ENCODE peak calls at places on chromosomes 4 and X, in seven cellular contexts. V is pancreas, S is kidney, I is coronary artery, U is cardiac muscle cell, C is Peyer's patch, J is AG09309. R is an unnamed sample.

GRCh38 chr4:175953960-175954521 is 111.6 kb upstream of the WDR17 start:
- DNase-seq in V (no peak), S (no peak), I (no peak), U (no peak), C (no peak), J (no peak), R (no peak)

GRCh38 chr4:126627255-126627654 is 1005.5 kb upstream of the INTU start:
- DNase-seq in V (no peak), S (no peak), I (no peak), U (peak), C (no peak), J (no peak), R (peak)

GRCh38 chr4:29970626-29971025 is 749.5 kb upstream of the PCDH7 start:
- DNase-seq in V (no peak), S (no peak), I (no peak), U (no peak), C (no peak), J (peak), R (peak)

GRCh38 chrX:87397103-87397886 is 120.3 kb upstream of the KLHL4 start:
- DNase-seq in V (no peak), S (no peak), I (no peak), U (peak), C (no peak), J (no peak), R (no peak)

GRCh38 chr4:24104173-24104572 is 214.3 kb upstream of the PPARGC1A start:
- DNase-seq in V (no peak), S (no peak), I (no peak), U (peak), C (no peak), J (no peak), R (no peak)

GRCh38 chr4:168924648-168925047 is 85.4 kb downstream of the CBR4 start:
- DNase-seq in V (no peak), S (no peak), I (no peak), U (no peak), C (no peak), J (no peak), R (no peak)

GRCh38 chr4:168710353-168710946 is 213.6 kb downstream of the PALLD start:
- DNase-seq in V (peak), S (no peak), I (no peak), U (peak), C (no peak), J (peak), R (no peak)

GRCh38 chr4:116101321-116101720 is 984.1 kb downstream of the TRAM1L1 start:
- DNase-seq in V (no peak), S (no peak), I (no peak), U (no peak), C (no peak), J (no peak), R (no peak)

GRCh38 chrX:24298191-24298590 is 15.7 kb downstream of the SUPT20HL2 start:
- DNase-seq in V (no peak), S (no peak), I (no peak), U (no peak), C (no peak), J (no peak), R (peak)

GRCh38 chr4:10198365-10198764 is 81.8 kb upstream of the WDR1 start:
- DNase-seq in V (no peak), S (no peak), I (no peak), U (no peak), C (no peak), J (no peak), R (no peak)

GRCh38 chr4:152023674-152024073 is 262.9 kb upstream of the GATB start:
- DNase-seq in V (no peak), S (no peak), I (no peak), U (no peak), C (no peak), J (no peak), R (no peak)

GRCh38 chr4:2141762-2142520 is 82.8 kb downstream of the NAT8L start:
- DNase-seq in V (no peak), S (no peak), I (no peak), U (peak), C (no peak), J (no peak), R (no peak)

GRCh38 chr4:2689825-2690700 is 66.1 kb downstream of the TNIP2 start:
- DNase-seq in V (no peak), S (no peak), I (no peak), U (no peak), C (peak), J (no peak), R (no peak)

GRCh38 chr4:184310171-184310567 is 92.5 kb upstream of the ENPP6 start:
- DNase-seq in V (no peak), S (peak), I (no peak), U (no peak), C (peak), J (no peak), R (no peak)

GRCh38 chr4:21470531-21470930 is 478.0 kb downstream of the KCNIP4 start:
- DNase-seq in V (no peak), S (no peak), I (no peak), U (peak), C (no peak), J (peak), R (no peak)

GRCh38 chr4:76305971-76306881 is at the start of gene STBD1:
- DNase-seq in V (peak), S (peak), I (peak), U (peak), C (no peak), J (peak), R (peak)

GRCh38 chrX:37468111-37468739 is 103.2 kb upstream of the LANCL3 start:
- DNase-seq in V (no peak), S (no peak), I (no peak), U (no peak), C (no peak), J (no peak), R (no peak)

GRCh38 chr4:6271701-6272465 is 2.2 kb downstream of the WFS1 start:
- DNase-seq in V (peak), S (peak), I (peak), U (no peak), C (no peak), J (no peak), R (no peak)

GRCh38 chr4:99816611-99817309 is at the start of gene DAPP1:
- DNase-seq in V (no peak), S (peak), I (no peak), U (no peak), C (peak), J (no peak), R (no peak)

GRCh38 chrX:119755981-119756533 is 2.3 kb upstream of the SOWAHD start:
- DNase-seq in V (no peak), S (no peak), I (no peak), U (no peak), C (peak), J (no peak), R (no peak)

GRCh38 chr4:59818656-59819055 is 1381.5 kb upstream of the ADGRL3 start:
- DNase-seq in V (no peak), S (no peak), I (no peak), U (no peak), C (no peak), J (no peak), R (no peak)

GRCh38 chrX:78710146-78710545 is 37.4 kb upstream of the LPAR4 start:
- DNase-seq in V (no peak), S (no peak), I (no peak), U (no peak), C (no peak), J (no peak), R (no peak)

GRCh38 chrX:50707955-50708694 is 105.9 kb downstream of the SHROOM4 start:
- DNase-seq in V (no peak), S (no peak), I (no peak), U (no peak), C (no peak), J (no peak), R (no peak)

GRCh38 chr4:100786481-100786880 is 268.7 kb upstream of the EMCN start:
- DNase-seq in V (no peak), S (no peak), I (no peak), U (no peak), C (no peak), J (no peak), R (no peak)

GRCh38 chr4:17758459-17758858 is 23.0 kb downstream of the FAM184B start:
- DNase-seq in V (no peak), S (no peak), I (no peak), U (no peak), C (no peak), J (no peak), R (no peak)

GRCh38 chr4:78776031-78776728 is at the start of gene BMP2K:
- DNase-seq in V (peak), S (peak), I (peak), U (peak), C (peak), J (no peak), R (peak)

GRCh38 chr4:25568788-25569231 is 86.8 kb upstream of the SLC34A2 start:
- DNase-seq in V (no peak), S (no peak), I (no peak), U (no peak), C (no peak), J (no peak), R (no peak)

GRCh38 chrX:130393451-130394074 is 8.1 kb upstream of the GPR119 start:
- DNase-seq in V (peak), S (no peak), I (no peak), U (peak), C (no peak), J (peak), R (peak)

GRCh38 chr4:157115613-157116340 is 39.8 kb downstream of the GLRB start:
- DNase-seq in V (no peak), S (no peak), I (no peak), U (peak), C (no peak), J (peak), R (no peak)

GRCh38 chr4:82899339-82899738 is 1.2 kb upstream of the THAP9 start:
- DNase-seq in V (no peak), S (no peak), I (no peak), U (no peak), C (no peak), J (no peak), R (no peak)

GRCh38 chr4:101528526-101528925 is 181.2 kb upstream of the PPP3CA start:
- DNase-seq in V (no peak), S (no peak), I (no peak), U (peak), C (no peak), J (no peak), R (no peak)

GRCh38 chr4:162586266-162586665 is 422.5 kb upstream of the FSTL5 start:
- DNase-seq in V (no peak), S (no peak), I (no peak), U (no peak), C (no peak), J (no peak), R (no peak)

GRCh38 chrX:16462912-16463311 is 187.0 kb upstream of the S100G start:
- DNase-seq in V (no peak), S (no peak), I (no peak), U (peak), C (no peak), J (peak), R (no peak)

GRCh38 chr4:144645102-144645469 is 870 bp upstream of the HHIP start:
- DNase-seq in V (peak), S (peak), I (no peak), U (no peak), C (no peak), J (no peak), R (no peak)

DNA sequence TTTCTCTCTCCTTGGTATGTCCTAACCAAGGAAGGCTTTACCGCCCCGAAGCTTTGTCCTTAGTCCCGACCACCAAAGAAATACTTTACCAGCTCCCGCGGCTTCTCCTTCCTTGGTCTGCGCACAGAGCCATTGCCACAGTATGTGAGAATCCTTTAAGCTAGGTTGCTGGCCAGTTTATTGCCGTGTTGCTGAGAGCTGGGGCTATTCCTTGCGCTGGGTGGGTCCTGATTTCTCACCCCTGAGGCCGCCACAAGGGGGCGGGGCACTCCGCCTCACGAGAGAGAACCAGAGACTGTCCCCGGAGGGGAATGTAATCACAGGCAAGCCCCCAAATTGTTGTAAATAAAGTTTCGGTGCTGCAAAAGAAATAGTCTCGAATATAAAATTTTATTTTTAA is 331.0 kb upstream of the PCDH10 start:
- DNase-seq in V (no peak), S (no peak), I (no peak), U (no peak), C (no peak), J (no peak), R (peak)
- TF ChIP-seq CTCF in V (no peak), S (no peak), I (no peak), U (no peak), C (no peak), J (no peak), R (peak)

GRCh38 chr4:179867300-179867878 is 2375.8 kb upstream of the TENM3 start:
- DNase-seq in V (peak), S (peak), I (no peak), U (no peak), C (peak), J (no peak), R (peak)
- TF ChIP-seq CTCF in V (no peak), S (peak), I (peak), U (no peak), C (peak), J (peak), R (peak)

GRCh38 chr4:181911420-181911819 is 331.8 kb upstream of the TENM3 start:
- DNase-seq in V (no peak), S (no peak), I (no peak), U (peak), C (no peak), J (peak), R (no peak)
- TF ChIP-seq CTCF in V (no peak), S (no peak), I (no peak), U (no peak), C (no peak), J (no peak), R (no peak)

GRCh38 chr4:73137121-73137520 is 67.6 kb upstream of the COX18 start:
- DNase-seq in V (no peak), S (no peak), I (no peak), U (no peak), C (no peak), J (no peak), R (no peak)

GRCh38 chr4:73139991-73140390 is 70.5 kb upstream of the COX18 start:
- DNase-seq in V (no peak), S (no peak), I (no peak), U (peak), C (no peak), J (no peak), R (no peak)

GRCh38 chr4:73139245-73139644 is 69.7 kb upstream of the COX18 start:
- DNase-seq in V (no peak), S (no peak), I (no peak), U (no peak), C (no peak), J (no peak), R (no peak)

GRCh38 chr4:73142995-73143547 is 73.6 kb upstream of the COX18 start:
- DNase-seq in V (no peak), S (no peak), I (no peak), U (peak), C (no peak), J (no peak), R (no peak)
- TF ChIP-seq CTCF in V (no peak), S (no peak), I (no peak), U (peak), C (no peak), J (peak), R (no peak)

GRCh38 chrX:150088766-150089518 is 150.7 kb upstream of the EOLA2 start:
- DNase-seq in V (no peak), S (peak), I (no peak), U (no peak), C (no peak), J (no peak), R (no peak)

GRCh38 chrX:150092549-150092948 is 154.3 kb upstream of the EOLA2 start:
- DNase-seq in V (no peak), S (no peak), I (no peak), U (no peak), C (no peak), J (no peak), R (no peak)

GRCh38 chrX:150099316-150099715 is 161.0 kb upstream of the EOLA2 start:
- DNase-seq in V (no peak), S (peak), I (peak), U (no peak), C (no peak), J (no peak), R (peak)

GRCh38 chrX:150094996-150095395 is 156.7 kb upstream of the EOLA2 start:
- DNase-seq in V (no peak), S (no peak), I (no peak), U (no peak), C (no peak), J (no peak), R (no peak)

DNA sequence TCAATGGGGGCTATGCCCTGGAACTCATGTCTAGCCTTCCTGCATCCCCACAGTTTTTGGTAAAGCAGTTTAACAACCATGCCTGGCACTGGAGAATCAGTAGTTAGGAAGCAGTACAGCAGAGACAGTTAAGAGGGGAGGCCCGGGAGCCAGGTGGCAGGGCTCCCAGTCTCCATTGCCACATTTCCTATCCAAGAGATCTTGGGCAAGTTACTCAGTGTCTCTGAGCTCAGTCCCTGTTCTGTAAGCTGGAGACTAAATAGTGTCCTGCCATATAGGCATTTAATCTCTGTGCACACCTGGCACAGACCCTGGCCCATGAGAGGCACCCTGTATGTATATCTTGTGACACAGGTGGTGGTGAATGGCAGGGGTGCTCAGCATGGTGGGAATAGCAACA is 156.1 kb upstream of the EOLA2 start:
- DNase-seq in V (no peak), S (no peak), I (no peak), U (no peak), C (no peak), J (no peak), R (no peak)
- TF ChIP-seq CTCF in V (no peak), S (no peak), I (no peak), U (no peak), C (no peak), J (no peak), R (no peak)

DNA sequence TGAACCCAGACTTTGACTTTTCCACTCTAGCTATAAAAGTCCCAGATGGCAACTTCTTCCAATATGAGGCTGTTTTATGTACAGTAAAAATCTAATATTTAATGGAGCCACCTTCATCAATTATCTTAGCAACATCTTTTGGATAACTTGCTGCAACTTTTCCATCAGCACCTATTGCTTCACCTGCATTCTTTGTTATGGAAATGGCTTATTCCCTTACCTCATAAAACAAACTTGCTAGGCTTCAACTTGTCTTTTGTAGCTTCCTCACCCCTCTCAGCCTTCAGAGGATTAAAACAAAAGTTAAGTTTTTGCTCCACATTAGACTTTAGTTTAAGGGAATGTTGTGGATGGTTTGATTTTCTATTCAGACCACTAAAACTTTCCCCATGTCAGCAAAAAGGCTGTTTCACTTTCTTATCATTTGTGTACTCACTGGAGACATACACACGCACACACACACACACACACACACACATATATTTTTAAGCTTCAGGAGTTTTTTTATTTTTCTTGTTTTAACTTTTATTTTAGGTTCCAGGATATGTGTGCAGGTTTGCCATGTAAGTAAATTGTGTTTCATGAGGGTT is 1296.1 kb upstream of the PABPC4L start:
- DNase-seq in V (no peak), S (no peak), I (no peak), U (no peak), C (no peak), J (no peak), R (no peak)
- TF ChIP-seq CTCF in V (no peak), S (no peak), I (no peak), U (no peak), C (no peak), J (no peak), R (no peak)

DNA sequence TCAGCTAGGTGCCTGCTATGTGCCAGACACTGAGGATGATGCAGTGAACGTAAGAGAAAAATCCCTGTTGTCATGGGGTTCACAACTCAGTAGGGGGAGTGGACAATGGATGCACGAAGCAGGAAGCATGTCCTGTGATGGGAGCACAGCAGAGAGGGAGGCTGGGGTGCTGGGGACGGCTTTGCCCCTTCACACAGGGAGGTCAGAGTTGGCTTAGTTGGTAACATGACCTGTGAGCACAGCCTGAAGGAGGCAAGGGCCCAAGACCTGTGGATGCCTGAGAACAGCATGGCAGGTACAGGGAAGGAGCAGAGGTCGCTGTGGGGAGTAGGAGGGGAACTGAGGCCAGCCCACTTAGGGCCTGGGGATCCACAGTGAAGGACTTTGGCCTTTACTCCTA is 109.4 kb downstream of the STK32B start:
- DNase-seq in V (no peak), S (no peak), I (no peak), U (no peak), C (no peak), J (no peak), R (no peak)
- TF ChIP-seq CTCF in V (no peak), S (no peak), I (no peak), U (no peak), C (no peak), J (no peak), R (no peak)

DNA sequence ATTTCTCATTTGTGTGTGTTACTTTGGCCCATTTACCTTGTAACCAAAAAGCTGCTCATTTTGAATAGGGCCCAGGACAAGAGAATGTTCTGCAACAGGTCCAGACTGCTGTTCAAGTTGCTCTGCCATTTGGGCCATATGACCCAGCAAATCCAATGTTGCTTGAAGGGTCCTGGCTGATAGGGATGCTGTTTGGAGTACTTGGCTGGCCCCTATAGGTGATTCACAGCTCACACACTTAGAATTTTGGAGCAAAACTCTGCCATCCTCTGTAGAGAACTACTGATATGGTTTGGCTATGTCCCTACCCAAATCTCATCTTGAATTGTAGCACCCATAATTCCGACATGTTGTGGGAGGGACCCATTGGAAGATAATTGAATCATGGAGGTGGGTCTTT is 131.5 kb downstream of the AASDH start:
- DNase-seq in V (no peak), S (no peak), I (no peak), U (no peak), C (no peak), J (no peak), R (no peak)
- TF ChIP-seq CTCF in V (no peak), S (no peak), I (no peak), U (no peak), C (no peak), J (no peak), R (no peak)

GRCh38 chrX:65643046-65643785 is 24.2 kb upstream of the MSN start:
- DNase-seq in V (peak), S (no peak), I (no peak), U (peak), C (no peak), J (no peak), R (no peak)
- TF ChIP-seq CTCF in V (no peak), S (no peak), I (no peak), U (no peak), C (no peak), J (no peak), R (no peak)